ENCODE peak calls at places on chromosomes 4 and X, in five cellular contexts. Q is fibroblast of pulmonary artery; W is CD8-positive, alpha-beta memory T cell; J is left ventricle myocardium inferior; P is adrenal gland. K is an unnamed sample.

GRCh38 chr4:86769794-86770193 is 79.4 kb downstream of the SLC10A6 start:
- DNase-seq in Q (no peak), W (no peak), J (no peak), P (no peak), K (no peak)

GRCh38 chr4:185779520-185779919 is 32.5 kb downstream of the SORBS2 start:
- DNase-seq in Q (peak; percentile 45), W (no peak), J (no peak), P (no peak), K (no peak)

GRCh38 chr4:8399298-8399697 is 41.2 kb downstream of the ACOX3 start:
- DNase-seq in Q (no peak), W (no peak), J (no peak), P (no peak), K (no peak)

GRCh38 chr4:8101213-8101781 is 57.3 kb downstream of the ABLIM2 start:
- DNase-seq in Q (peak; percentile 72), W (no peak), J (peak; percentile 36), P (peak; percentile 34), K (peak; percentile 15)

GRCh38 chr4:23323436-23323835 is 566.4 kb downstream of the PPARGC1A start:
- DNase-seq in Q (no peak), W (no peak), J (no peak), P (no peak), K (no peak)

GRCh38 chr4:78190595-78190994 is 133.5 kb downstream of the FRAS1 start:
- DNase-seq in Q (no peak), W (no peak), J (no peak), P (no peak), K (no peak)

GRCh38 chr4:11912886-11913285 is 484.2 kb upstream of the HS3ST1 start:
- DNase-seq in Q (peak; percentile 76), W (no peak), J (no peak), P (no peak), K (no peak)

GRCh38 chrX:97366246-97366645 is 482.5 kb downstream of the RPA4 start:
- DNase-seq in Q (peak; percentile 17), W (no peak), J (no peak), P (no peak), K (no peak)

GRCh38 chrX:143571521-143571920 is 54.2 kb upstream of the SPANXN3 start:
- DNase-seq in Q (peak; percentile 55), W (no peak), J (no peak), P (no peak), K (no peak)

GRCh38 chrX:63664083-63664482 is 120.9 kb downstream of the ARHGEF9 start:
- DNase-seq in Q (peak; percentile 30), W (no peak), J (no peak), P (no peak), K (no peak)

GRCh38 chr4:70678383-70678999 is 9.8 kb upstream of the UTP3 start:
- DNase-seq in Q (no peak), W (no peak), J (no peak), P (no peak), K (no peak)

GRCh38 chr4:105895609-105896460 is 564 bp downstream of the NPNT start:
- DNase-seq in Q (no peak), W (no peak), J (peak; percentile 17), P (no peak), K (no peak)

GRCh38 chrX:137051978-137052640 is 18.3 kb upstream of the GPR101 start:
- DNase-seq in Q (peak; percentile 47), W (peak; percentile 76), J (peak; percentile 52), P (peak; percentile 34), K (no peak)

GRCh38 chr4:23084559-23085248 is 392.0 kb downstream of the GBA3 start:
- DNase-seq in Q (no peak), W (no peak), J (no peak), P (no peak), K (no peak)

GRCh38 chr4:113289736-113290135 is 240.3 kb downstream of the ANK2 start:
- DNase-seq in Q (peak; percentile 83), W (no peak), J (no peak), P (no peak), K (peak; percentile 10)

GRCh38 chr4:36111180-36111579 is 133.1 kb downstream of the ARAP2 start:
- DNase-seq in Q (peak; percentile 6), W (no peak), J (no peak), P (no peak), K (peak; percentile 42)

GRCh38 chrX:39772057-39772832 is 325.5 kb downstream of the BCOR start:
- DNase-seq in Q (no peak), W (peak; percentile 30), J (no peak), P (peak; percentile 62), K (no peak)

GRCh38 chr4:16722386-16722785 is 176.1 kb downstream of the LDB2 start:
- DNase-seq in Q (no peak), W (no peak), J (no peak), P (no peak), K (no peak)

GRCh38 chrX:22063284-22063683 is 31.2 kb downstream of the PHEX start:
- DNase-seq in Q (peak; percentile 44), W (no peak), J (no peak), P (no peak), K (no peak)

GRCh38 chr4:184293552-184293951 is 75.9 kb upstream of the ENPP6 start:
- DNase-seq in Q (peak; percentile 45), W (no peak), J (no peak), P (peak; percentile 25), K (no peak)

GRCh38 chrX:65644621-65645287 is 22.7 kb upstream of the MSN start:
- DNase-seq in Q (peak; percentile 84), W (no peak), J (peak; percentile 82), P (peak; percentile 89), K (peak; percentile 57)

GRCh38 chr4:176631611-176632010 is 161.1 kb downstream of the VEGFC start:
- DNase-seq in Q (no peak), W (no peak), J (no peak), P (no peak), K (peak; percentile 52)

GRCh38 chr4:107380836-107381438 is 339.1 kb downstream of the PAPSS1 start:
- DNase-seq in Q (no peak), W (no peak), J (no peak), P (no peak), K (no peak)

GRCh38 chr4:19983072-19983471 is 268.6 kb upstream of the SLIT2 start:
- DNase-seq in Q (peak; percentile 98), W (no peak), J (no peak), P (no peak), K (peak; percentile 91)

GRCh38 chrX:103730746-103731508 is 20.2 kb downstream of the TMEM31 start:
- DNase-seq in Q (peak; percentile 97), W (no peak), J (peak; percentile 15), P (no peak), K (peak; percentile 90)

GRCh38 chr4:151358266-151358665 is 32.9 kb upstream of the SH3D19 start:
- DNase-seq in Q (no peak), W (no peak), J (no peak), P (no peak), K (no peak)

GRCh38 chr4:154626793-154627484 is 14.5 kb upstream of the FGG start:
- DNase-seq in Q (peak; percentile 39), W (peak; percentile 2), J (peak; percentile 23), P (peak; percentile 18), K (no peak)

GRCh38 chr4:85368240-85368639 is 106.7 kb upstream of the ARHGAP24 start:
- DNase-seq in Q (no peak), W (no peak), J (no peak), P (no peak), K (no peak)

GRCh38 chr4:107740950-107741701 is 21.1 kb upstream of the PAPSS1 start:
- DNase-seq in Q (peak; percentile 88), W (no peak), J (peak; percentile 33), P (peak; percentile 71), K (peak; percentile 72)

GRCh38 chrX:142804085-142804484 is 221.6 kb upstream of the SPANXN4 start:
- DNase-seq in Q (no peak), W (no peak), J (no peak), P (no peak), K (no peak)

GRCh38 chr4:25401066-25401465 is 24.0 kb downstream of the ANAPC4 start:
- DNase-seq in Q (no peak), W (no peak), J (no peak), P (no peak), K (no peak)

DNA sequence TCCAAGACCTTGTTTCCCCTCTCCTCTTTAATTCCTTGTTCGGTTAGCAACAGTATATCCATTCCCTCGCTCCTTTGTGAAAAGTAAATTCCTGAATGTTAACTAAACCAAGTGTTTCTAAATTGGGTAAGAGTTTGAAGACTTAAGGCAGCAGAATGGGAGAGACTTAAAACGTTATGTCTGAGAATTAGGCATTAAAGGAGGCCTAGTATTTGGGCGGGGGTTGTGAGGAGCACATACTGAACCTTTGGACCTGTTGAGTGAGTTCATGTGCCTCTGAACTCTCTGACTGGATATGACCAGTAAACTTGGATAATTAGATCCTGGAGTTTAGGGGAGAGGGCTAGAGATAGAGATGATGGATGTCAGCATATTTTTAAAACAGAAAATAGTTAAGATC is 1.2 kb downstream of the MSMO1 start:
- DNase-seq in Q (no peak), W (no peak), J (no peak), P (no peak), K (no peak)
- H3K4me3 ChIP-seq in Q (peak overlapping the region; percentile 85), W (peak overlapping the region; percentile 87), J (peak overlapping the region; percentile 83), P (no peak overlapping the region), K (peak overlapping the region; percentile 99)

GRCh38 chrX:150362599-150363481 is at the start of gene MAMLD1:
- DNase-seq in Q (peak; percentile 80), W (peak; percentile 60), J (peak; percentile 75), P (peak; percentile 72), K (peak; percentile 58)

GRCh38 chrX:150360331-150360730 is 2.8 kb upstream of the MAMLD1 start:
- DNase-seq in Q (no peak), W (no peak), J (no peak), P (no peak), K (no peak)

GRCh38 chrX:150361777-150362351 is 1.3 kb upstream of the MAMLD1 start:
- DNase-seq in Q (peak; percentile 17), W (no peak), J (no peak), P (no peak), K (no peak)

GRCh38 chrX:150363561-150364346 is 637 bp downstream of the MAMLD1 start:
- DNase-seq in Q (peak; percentile 45), W (no peak), J (peak; percentile 19), P (no peak), K (no peak)

GRCh38 chrX:150361070-150361776 is 1.9 kb upstream of the MAMLD1 start:
- DNase-seq in Q (peak; percentile 24), W (no peak), J (no peak), P (no peak), K (no peak)
- H3K4me3 ChIP-seq in Q (peak overlapping the region; percentile 60), W (peak overlapping the region; percentile 50), J (peak overlapping the region; percentile 73), P (no peak overlapping the region), K (peak overlapping the region; percentile 61)

GRCh38 chr4:156312261-156312847 is 358.7 kb upstream of the CTSO start:
- DNase-seq in Q (peak; percentile 29), W (no peak), J (no peak), P (no peak), K (no peak)
- H3K4me3 ChIP-seq in Q (no peak overlapping the region), W (no peak overlapping the region), J (no peak overlapping the region), P (no peak overlapping the region), K (no peak overlapping the region)

GRCh38 chr4:82376109-82376508 is 2.3 kb upstream of the HNRNPD start:
- DNase-seq in Q (no peak), W (no peak), J (no peak), P (no peak), K (no peak)
- H3K4me3 ChIP-seq in Q (peak overlapping the region; percentile 98), W (no peak overlapping the region), J (peak overlapping the region; percentile 95), P (no peak overlapping the region), K (no peak overlapping the region)

GRCh38 chr4:39062499-39062898 is 467 bp downstream of the KLHL5 start:
- DNase-seq in Q (no peak), W (no peak), J (no peak), P (no peak), K (no peak)
- H3K4me3 ChIP-seq in Q (no peak overlapping the region), W (no peak overlapping the region), J (no peak overlapping the region), P (no peak overlapping the region), K (no peak overlapping the region)